ENCODE peak calls at places on chromosome 4, in five cellular contexts. K, U, X, O and F are unnamed samples.

GRCh38 chr4:25234390-25235367 is 846 bp downstream of the PI4K2B start:
- DNase-seq in K (peak; percentile 38), U (peak; percentile 86), X (peak; percentile 64), O (peak; percentile 45), F (peak; percentile 77)

GRCh38 chr4:99352602-99353580 is at the start of gene ADH1C:
- DNase-seq in K (no peak), U (peak; percentile 53), X (no peak), O (no peak), F (no peak)

GRCh38 chr4:38565271-38566199 is 98.5 kb upstream of the KLF3 start:
- DNase-seq in K (no peak), U (peak; percentile 58), X (no peak), O (peak; percentile 25), F (peak; percentile 87)

GRCh38 chr4:148239406-148239805 is 202.8 kb downstream of the NR3C2 start:
- DNase-seq in K (no peak), U (no peak), X (no peak), O (no peak), F (no peak)

GRCh38 chr4:114015444-114015899 is 36.0 kb upstream of the ARSJ start:
- DNase-seq in K (no peak), U (peak; percentile 94), X (peak; percentile 97), O (no peak), F (peak; percentile 91)

GRCh38 chr4:174538123-174538875 is 16.0 kb upstream of the HPGD start:
- DNase-seq in K (peak; percentile 12), U (no peak), X (no peak), O (no peak), F (no peak)

GRCh38 chr4:61628727-61629126 is 428.6 kb downstream of the ADGRL3 start:
- DNase-seq in K (no peak), U (no peak), X (no peak), O (no peak), F (no peak)

GRCh38 chr4:182922551-182923284 is 5.5 kb upstream of the DCTD start:
- DNase-seq in K (no peak), U (peak; percentile 57), X (no peak), O (no peak), F (no peak)

GRCh38 chr4:121998024-121998423 is 46.2 kb upstream of the TRPC3 start:
- DNase-seq in K (no peak), U (no peak), X (no peak), O (no peak), F (no peak)

GRCh38 chr4:185504098-185505047 is 30.9 kb downstream of the PDLIM3 start:
- DNase-seq in K (no peak), U (peak; percentile 77), X (no peak), O (peak; percentile 84), F (peak; percentile 5)

GRCh38 chr4:4521069-4521468 is 20.8 kb downstream of the STX18 start:
- DNase-seq in K (no peak), U (no peak), X (no peak), O (no peak), F (no peak)

GRCh38 chr4:100977746-100978397 is 369.5 kb downstream of the PPP3CA start:
- DNase-seq in K (no peak), U (peak; percentile 62), X (no peak), O (no peak), F (no peak)

GRCh38 chr4:119536572-119537528 is 91.8 kb downstream of the PDE5A start:
- DNase-seq in K (no peak), U (peak; percentile 47), X (peak; percentile 17), O (no peak), F (no peak)

GRCh38 chr4:159159611-159160010 is 56.7 kb downstream of the RAPGEF2 start:
- DNase-seq in K (no peak), U (no peak), X (no peak), O (no peak), F (no peak)

GRCh38 chr4:82450966-82451755 is 20.8 kb downstream of the ENOPH1 start:
- DNase-seq in K (no peak), U (no peak), X (no peak), O (no peak), F (no peak)

GRCh38 chr4:139665690-139666529 is at the start of gene MGST2:
- DNase-seq in K (peak; percentile 22), U (peak; percentile 87), X (no peak), O (peak; percentile 83), F (peak; percentile 57)

GRCh38 chr4:115678425-115678941 is 565.1 kb upstream of the NDST4 start:
- DNase-seq in K (no peak), U (no peak), X (no peak), O (no peak), F (no peak)

GRCh38 chr4:137532869-137533236 is 559 bp upstream of the PCDH18 start:
- DNase-seq in K (no peak), U (peak; percentile 46), X (no peak), O (no peak), F (no peak)

GRCh38 chr4:182265881-182266280 is 22.7 kb downstream of the TENM3 start:
- DNase-seq in K (no peak), U (no peak), X (no peak), O (no peak), F (no peak)

GRCh38 chr4:8547108-8547911 is 32.9 kb upstream of the GPR78 start:
- DNase-seq in K (no peak), U (peak; percentile 46), X (no peak), O (no peak), F (no peak)

GRCh38 chr4:77073106-77073858 is 2.5 kb downstream of the CCNI start:
- DNase-seq in K (no peak), U (peak; percentile 59), X (no peak), O (no peak), F (no peak)

GRCh38 chr4:99324978-99325377 is 3.8 kb upstream of the ADH1B start:
- DNase-seq in K (no peak), U (peak; percentile 95), X (peak; percentile 85), O (peak; percentile 54), F (no peak)